ENCODE peak calls at places on chromosome 6, in six cellular contexts. N is cardiac fibroblast, L is mucosa of descending colon, F is MCF 10A, A is dorsolateral prefrontal cortex, X is Calu3. Y is an unnamed sample.

GRCh38 chr6:64736421-64736950 is 970.5 kb downstream of the EYS start:
- DNase-seq in N (peak), L (no peak), F (no peak), A (no peak), X (no peak), Y (no peak)

GRCh38 chr6:109961666-109962065 is 16.4 kb upstream of the GPR6 start:
- DNase-seq in N (peak), L (no peak), F (peak), A (no peak), X (peak), Y (no peak)

GRCh38 chr6:112310439-112311154 is 36.5 kb upstream of the RFPL4B start:
- DNase-seq in N (no peak), L (no peak), F (no peak), A (no peak), X (no peak), Y (no peak)

GRCh38 chr6:15293674-15294073 is 47.8 kb downstream of the JARID2 start:
- DNase-seq in N (no peak), L (no peak), F (no peak), A (no peak), X (no peak), Y (no peak)

GRCh38 chr6:7452898-7453297 is 63.3 kb downstream of the RIOK1 start:
- DNase-seq in N (no peak), L (no peak), F (no peak), A (no peak), X (no peak), Y (no peak)

GRCh38 chr6:142155895-142156757 is 9.1 kb downstream of the VTA1 start:
- DNase-seq in N (peak), L (no peak), F (peak), A (no peak), X (no peak), Y (no peak)

GRCh38 chr6:33856655-33857054 is 52.9 kb upstream of the MLN start:
- DNase-seq in N (no peak), L (peak), F (no peak), A (no peak), X (no peak), Y (no peak)

GRCh38 chr6:30163090-30163917 is at the start of gene TRIM15:
- DNase-seq in N (no peak), L (peak), F (peak), A (no peak), X (peak), Y (no peak)

GRCh38 chr6:89522778-89523177 is 89.8 kb downstream of the ANKRD6 start:
- DNase-seq in N (no peak), L (no peak), F (no peak), A (no peak), X (no peak), Y (no peak)

GRCh38 chr6:13217206-13217905 is 111.0 kb downstream of the TBC1D7 start:
- DNase-seq in N (peak), L (no peak), F (no peak), A (no peak), X (no peak), Y (peak)

GRCh38 chr6:42392871-42393270 is 58.9 kb downstream of the TRERF1 start:
- DNase-seq in N (no peak), L (no peak), F (no peak), A (no peak), X (no peak), Y (no peak)

GRCh38 chr6:101268541-101268940 is 125.0 kb upstream of the GRIK2 start:
- DNase-seq in N (no peak), L (no peak), F (no peak), A (no peak), X (no peak), Y (peak)

GRCh38 chr6:89797317-89797716 is 22.3 kb downstream of the MDN1 start:
- DNase-seq in N (peak), L (no peak), F (peak), A (no peak), X (no peak), Y (no peak)

GRCh38 chr6:169986848-169987498 is 235.6 kb downstream of the ERMARD start:
- DNase-seq in N (no peak), L (no peak), F (no peak), A (peak), X (no peak), Y (no peak)

GRCh38 chr6:73516712-73517489 is 3.9 kb downstream of the EEF1A1 start:
- DNase-seq in N (peak), L (no peak), F (peak), A (no peak), X (no peak), Y (no peak)

GRCh38 chr6:140977425-140977824 is 1155.3 kb upstream of the GJE1 start:
- DNase-seq in N (peak), L (no peak), F (no peak), A (no peak), X (no peak), Y (no peak)

GRCh38 chr6:140985679-140986275 is 1146.9 kb upstream of the GJE1 start:
- DNase-seq in N (peak), L (no peak), F (no peak), A (no peak), X (no peak), Y (no peak)

GRCh38 chr6:140979642-140980091 is 1153.1 kb upstream of the GJE1 start:
- DNase-seq in N (peak), L (no peak), F (peak), A (no peak), X (no peak), Y (peak)

GRCh38 chr6:140980265-140980887 is 1152.3 kb upstream of the GJE1 start:
- DNase-seq in N (peak), L (no peak), F (no peak), A (no peak), X (no peak), Y (peak)
- TF ChIP-seq CTCF in N (peak), L (no peak), F (no peak), A (no peak), X (no peak), Y (peak)

DNA sequence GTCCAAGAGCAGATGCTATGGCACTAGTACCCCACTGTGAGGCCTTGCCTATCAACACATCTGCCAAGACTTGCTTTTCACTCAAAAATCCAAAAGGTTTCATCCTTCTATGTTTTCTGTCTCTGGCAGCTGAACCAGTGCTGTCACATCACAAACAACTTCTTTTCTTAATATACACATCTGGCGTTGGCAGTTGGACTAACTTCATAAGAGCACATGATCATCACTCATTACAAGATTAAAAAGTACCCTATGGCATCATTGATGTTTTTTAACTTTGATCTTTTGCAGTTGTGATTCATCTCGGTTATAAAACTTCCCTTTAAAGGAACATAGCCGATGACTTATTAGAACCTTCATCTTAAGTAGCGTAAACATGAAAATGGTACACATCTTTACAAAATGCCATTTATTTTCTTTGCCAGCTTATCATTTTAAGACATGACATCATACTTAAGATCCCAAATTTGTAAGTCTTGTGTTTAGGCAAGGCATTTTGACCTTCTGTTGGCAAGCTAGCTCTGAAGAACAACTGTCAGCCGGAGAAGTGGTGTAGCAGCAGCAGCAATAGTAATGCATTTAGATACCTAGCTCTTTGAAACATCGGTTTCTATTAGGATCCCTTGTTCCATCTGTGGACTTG is 64.2 kb upstream of the SUPT3H start:
- DNase-seq in N (no peak), L (no peak), F (no peak), A (no peak), X (no peak), Y (no peak)
- TF ChIP-seq CTCF in N (no peak), L (no peak), F (no peak), A (no peak), X (no peak), Y (no peak)

DNA sequence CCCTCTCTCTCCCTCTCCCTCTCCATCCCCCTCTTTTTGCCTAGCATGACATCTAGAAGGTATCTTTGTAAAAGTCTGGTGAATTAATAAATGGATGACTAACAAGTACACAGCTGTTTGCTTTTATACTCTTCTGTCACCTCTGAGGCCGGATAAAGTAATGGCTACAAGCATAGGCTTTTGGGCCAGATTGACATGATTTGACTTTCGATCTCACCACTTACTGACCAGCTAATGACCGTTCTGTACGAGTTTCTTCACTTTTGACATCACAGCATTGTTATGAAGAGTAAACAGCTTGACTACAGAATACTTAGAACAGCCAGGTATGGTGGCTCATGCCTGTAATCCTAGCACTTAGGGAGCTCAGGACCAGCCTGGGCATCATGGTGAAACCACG is 113.4 kb upstream of the SLC2A12 start:
- DNase-seq in N (peak), L (no peak), F (no peak), A (no peak), X (no peak), Y (no peak)
- TF ChIP-seq CTCF in N (no peak), L (no peak), F (no peak), A (no peak), X (no peak), Y (no peak)

GRCh38 chr6:69722683-69723082 is 74.1 kb downstream of the LMBRD1 start:
- DNase-seq in N (no peak), L (no peak), F (no peak), A (no peak), X (no peak), Y (no peak)

GRCh38 chr6:69719602-69720193 is 77.1 kb downstream of the LMBRD1 start:
- DNase-seq in N (peak), L (peak), F (peak), A (no peak), X (peak), Y (peak)
- TF ChIP-seq CTCF in N (peak), L (no peak), F (peak), A (peak), X (peak), Y (peak)

GRCh38 chr6:27388293-27389197 is at the start of gene ZNF391:
- DNase-seq in N (peak), L (peak), F (peak), A (peak), X (peak), Y (peak)
- TF ChIP-seq CTCF in N (no peak), L (no peak), F (no peak), A (no peak), X (no peak), Y (no peak)

GRCh38 chr6:35178932-35179832 is 34.6 kb upstream of the SCUBE3 start:
- DNase-seq in N (no peak), L (no peak), F (no peak), A (no peak), X (no peak), Y (no peak)
- TF ChIP-seq CTCF in N (no peak), L (no peak), F (no peak), A (no peak), X (no peak), Y (no peak)

DNA sequence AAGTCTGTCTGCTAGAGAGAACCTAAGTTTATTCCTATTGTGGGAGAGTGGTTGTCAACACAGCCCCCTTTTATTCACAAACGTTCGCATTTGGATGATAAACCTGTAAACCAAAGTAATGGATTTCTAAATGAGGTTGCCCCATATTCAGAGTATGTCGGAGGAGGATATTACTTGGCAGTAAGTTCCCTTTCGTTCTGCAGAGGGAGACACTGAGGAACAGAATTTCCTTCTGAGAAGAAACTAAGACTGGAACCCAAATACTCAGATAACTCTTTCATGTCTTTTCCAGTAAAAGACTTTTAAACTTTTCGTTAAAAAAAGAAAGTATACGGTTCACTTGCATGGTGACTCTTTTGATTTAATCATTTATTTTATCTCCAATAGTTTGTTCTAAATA is 754.6 kb upstream of the MMS22L start:
- DNase-seq in N (no peak), L (no peak), F (no peak), A (no peak), X (no peak), Y (no peak)
- TF ChIP-seq CTCF in N (no peak), L (no peak), F (no peak), A (no peak), X (no peak), Y (no peak)

DNA sequence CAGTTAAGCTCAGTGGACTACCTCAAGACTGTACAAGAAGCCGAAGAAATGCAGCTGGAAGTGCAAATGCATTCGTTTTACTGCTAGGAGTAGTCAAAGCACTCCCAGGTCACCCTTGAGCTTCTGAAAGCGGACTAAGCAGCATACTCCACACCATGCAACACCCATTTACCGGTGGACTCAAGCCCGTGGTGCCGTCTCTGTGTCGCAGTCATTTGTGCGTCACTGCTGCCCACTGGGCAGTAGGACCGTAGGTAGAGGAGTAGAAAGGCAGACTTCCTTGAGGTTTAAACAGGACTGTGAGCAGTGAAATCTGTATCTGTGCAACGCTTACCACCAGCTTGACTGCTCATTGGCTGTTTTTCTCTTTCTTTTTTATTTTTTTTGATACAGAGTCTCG is 89.0 kb upstream of the FAM8A1 start:
- DNase-seq in N (no peak), L (no peak), F (no peak), A (no peak), X (no peak), Y (no peak)
- TF ChIP-seq CTCF in N (no peak), L (no peak), F (no peak), A (no peak), X (no peak), Y (no peak)

GRCh38 chr6:46901747-46902362 is 19.9 kb downstream of the ADGRF5 start:
- DNase-seq in N (peak), L (no peak), F (peak), A (no peak), X (no peak), Y (no peak)
- TF ChIP-seq CTCF in N (no peak), L (no peak), F (no peak), A (no peak), X (no peak), Y (no peak)

GRCh38 chr6:151430886-151431285 is 21.0 kb downstream of the RMND1 start:
- DNase-seq in N (no peak), L (no peak), F (no peak), A (no peak), X (no peak), Y (no peak)

GRCh38 chr6:151425561-151425960 is 26.4 kb downstream of the RMND1 start:
- DNase-seq in N (no peak), L (no peak), F (no peak), A (no peak), X (no peak), Y (no peak)

GRCh38 chr6:151431336-151431735 is 20.6 kb downstream of the RMND1 start:
- DNase-seq in N (no peak), L (no peak), F (no peak), A (no peak), X (no peak), Y (no peak)

GRCh38 chr6:151432650-151433049 is 19.3 kb downstream of the RMND1 start:
- DNase-seq in N (no peak), L (no peak), F (no peak), A (no peak), X (no peak), Y (no peak)

GRCh38 chr6:151428336-151428735 is 23.6 kb downstream of the RMND1 start:
- DNase-seq in N (no peak), L (no peak), F (no peak), A (no peak), X (no peak), Y (no peak)
- TF ChIP-seq CTCF in N (no peak), L (no peak), F (no peak), A (no peak), X (no peak), Y (no peak)

Y was measured in HFFc6.